ENCODE peak calls at places on chromosomes 11 and 22, in five cellular contexts. F is WTC11, J is endothelial cell of umbilical vein, G is HCT116, W is A549. M is an unnamed sample.
A peak's percentile ranks its signal among the peaks of the same experiment; 100 is the strongest.

GRCh38 chr11:18383388-18384156 is 10.8 kb upstream of the LDHA start:
- DNase-seq in J (peak; percentile 71), G (peak; percentile 84), W (peak; percentile 98), F (no peak), M (peak; percentile 92)

GRCh38 chr11:106956887-106957505 is 61.3 kb downstream of the GUCY1A2 start:
- DNase-seq in F (peak; percentile 65), W (no peak), G (no peak), J (no peak), M (peak; percentile 3)

GRCh38 chr11:113267536-113267935 is 46.8 kb upstream of the TTC12 start:
- DNase-seq in W (no peak), G (no peak), J (no peak), F (no peak), M (no peak)

GRCh38 chr11:73760066-73760679 is 701 bp downstream of the RAB6A start:
- DNase-seq in W (peak; percentile 48), J (peak; percentile 49), F (peak; percentile 46), G (no peak), M (peak; percentile 43)

GRCh38 chr22:22449819-22450218 is 58.7 kb downstream of the ZNF280B start:
- DNase-seq in G (no peak), W (no peak), F (no peak), J (no peak), M (no peak)

GRCh38 chr11:43419460-43419859 is 60.7 kb downstream of the TTC17 start:
- DNase-seq in G (peak; percentile 2), J (peak; percentile 59), F (no peak), W (peak; percentile 44), M (peak; percentile 48)

GRCh38 chr11:110296226-110297081 is at the start of gene RDX:
- DNase-seq in J (peak; percentile 78), W (peak; percentile 79), F (peak; percentile 83), G (peak; percentile 67), M (peak; percentile 87)

GRCh38 chr11:86408845-86409244 is 34.2 kb downstream of the CCDC81 start:
- DNase-seq in F (no peak), J (no peak), W (no peak), G (no peak), M (no peak)

GRCh38 chr11:30282289-30282631 is 40.6 kb upstream of the ARL14EP start:
- DNase-seq in W (no peak), G (no peak), F (no peak), J (no peak), M (no peak)

GRCh38 chr11:117300301-117300700 is 9.2 kb downstream of the BACE1-AS start:
- DNase-seq in G (no peak), W (no peak), J (no peak), F (peak; percentile 64), M (no peak)

GRCh38 chr22:49971232-49972162 is 10.9 kb downstream of the PIM3 start:
- DNase-seq in G (no peak), J (no peak), F (peak; percentile 44), W (peak; percentile 84), M (peak; percentile 57)

GRCh38 chr11:72834905-72835304 is 20.7 kb downstream of the ATG16L2 start:
- DNase-seq in G (no peak), J (no peak), W (no peak), F (no peak), M (peak; percentile 39)

GRCh38 chr11:65575568-65576231 is at the start of gene EHBP1L1:
- DNase-seq in G (no peak), F (no peak), J (peak; percentile 32), W (peak; percentile 64), M (peak; percentile 89)

GRCh38 chr11:113083571-113083970 is 122.4 kb downstream of the NCAM1 start:
- DNase-seq in W (no peak), J (no peak), F (no peak), G (no peak), M (no peak)

GRCh38 chr22:40560551-40560950 is 76.0 kb downstream of the MRTFA start:
- DNase-seq in F (no peak), J (peak; percentile 95), W (no peak), G (no peak), M (peak; percentile 22)

GRCh38 chr11:118623291-118623655 is 15.9 kb downstream of the PHLDB1 start:
- DNase-seq in F (no peak), W (peak; percentile 32), J (peak; percentile 28), G (no peak), M (no peak)

GRCh38 chr11:34851916-34852315 is 64.3 kb downstream of the APIP start:
- DNase-seq in G (no peak), F (no peak), J (no peak), W (no peak), M (no peak)

GRCh38 chr11:6027501-6027900 is 3.1 kb downstream of the OR56A1 start:
- DNase-seq in J (no peak), W (no peak), F (no peak), G (no peak), M (no peak)

GRCh38 chr11:69398529-69399492 is 82.7 kb upstream of the LINC01488 start:
- DNase-seq in W (no peak), G (no peak), J (no peak), F (peak; percentile 22), M (peak; percentile 73)

GRCh38 chr11:123371506-123372297 is 58.4 kb upstream of the GRAMD1B start:
- DNase-seq in G (no peak), F (no peak), J (no peak), W (no peak), M (no peak)

GRCh38 chr11:68962527-68963250 is 18.1 kb downstream of the MRGPRD start:
- DNase-seq in W (peak; percentile 18), G (no peak), F (no peak), J (no peak), M (no peak)

GRCh38 chr11:1520987-1521349 is 34.4 kb upstream of the MOB2 start:
- DNase-seq in J (no peak), W (no peak), G (no peak), F (no peak), M (peak; percentile 58)

GRCh38 chr11:45332486-45332934 is 46.4 kb upstream of the SYT13 start:
- DNase-seq in J (no peak), F (peak; percentile 53), W (peak; percentile 29), G (peak; percentile 29), M (peak; percentile 56)

GRCh38 chr22:21754523-21755128 is 19.0 kb upstream of the YPEL1 start:
- DNase-seq in F (no peak), G (no peak), W (no peak), J (no peak), M (peak; percentile 95)

GRCh38 chr11:32137263-32137662 is 46.4 kb downstream of the RCN1 start:
- DNase-seq in J (peak; percentile 81), F (no peak), G (peak; percentile 34), W (peak; percentile 70), M (no peak)

GRCh38 chr11:96339704-96340554 is 3.1 kb downstream of the MAML2 start:
- DNase-seq in W (no peak), F (no peak), G (no peak), J (no peak), M (no peak)

GRCh38 chr11:110529043-110529442 is 99.3 kb downstream of the FDX1 start:
- DNase-seq in W (peak; percentile 14), F (peak; percentile 42), G (peak; percentile 27), J (no peak), M (peak; percentile 46)

GRCh38 chr11:129418039-129418438 is 42.4 kb downstream of the BARX2 start:
- DNase-seq in W (no peak), G (no peak), J (no peak), F (no peak), M (no peak)
- TF ChIP-seq MAX in W (no peak), G (no peak), J (no peak), F (no peak), M (no peak)

GRCh38 chr11:120805960-120806555 is 217.8 kb upstream of the TBCEL start:
- DNase-seq in F (no peak), W (no peak), J (no peak), G (no peak), M (no peak)
- TF ChIP-seq MAX in F (no peak), W (no peak), J (no peak), G (no peak), M (no peak)

DNA sequence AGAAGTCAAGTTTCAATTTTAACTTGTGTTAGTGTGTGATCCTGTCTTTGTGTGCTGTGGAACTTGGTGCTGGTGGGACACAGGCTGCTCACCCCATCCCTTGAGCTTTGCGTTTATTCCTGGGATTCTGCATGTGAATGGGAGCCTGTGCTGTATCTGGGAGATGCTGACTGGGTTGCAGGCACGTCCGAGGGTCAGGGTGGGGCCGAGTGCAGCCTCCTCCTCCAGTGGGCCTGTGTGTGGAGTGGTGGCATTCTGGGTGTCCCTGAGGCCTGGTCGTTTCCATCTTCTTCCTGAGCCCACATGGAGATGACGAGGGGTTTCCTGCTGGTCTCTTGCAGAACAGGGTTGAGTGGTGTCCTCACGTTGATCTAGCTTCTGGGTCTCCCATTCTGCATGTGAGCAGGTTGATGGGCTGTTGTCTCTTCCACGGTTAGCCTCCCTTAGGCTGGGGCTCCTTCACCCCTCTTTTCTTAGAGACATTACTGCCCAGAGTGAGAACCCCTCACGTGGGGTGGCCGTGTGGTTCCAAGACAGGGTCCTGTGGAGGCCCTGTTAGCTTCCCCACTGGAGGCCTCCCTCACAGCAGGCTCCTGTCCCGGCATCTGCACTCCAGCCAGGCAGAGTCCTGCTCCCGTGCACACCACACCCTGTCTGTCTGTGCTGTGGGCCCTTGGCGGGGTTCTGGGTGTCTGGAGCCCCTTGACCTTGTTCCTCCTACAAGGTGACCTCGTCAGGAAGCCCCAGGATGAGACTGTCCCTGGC is 4.9 kb downstream of the PTDSS2 start:
- DNase-seq in G (no peak), F (no peak), W (no peak), J (no peak), M (no peak)
- TF ChIP-seq MAX in G (no peak), F (no peak), W (no peak), J (no peak), M (no peak)

GRCh38 chr22:18022851-18023250 is 1.5 kb downstream of the MICAL3 start:
- DNase-seq in G (no peak), J (no peak), F (no peak), W (no peak), M (no peak)

GRCh38 chr22:18024956-18025720 is 777 bp upstream of the MICAL3 start:
- DNase-seq in F (no peak), J (no peak), W (no peak), G (no peak), M (no peak)

GRCh38 chr22:18021431-18021830 is 2.9 kb downstream of the MICAL3 start:
- DNase-seq in J (no peak), G (no peak), W (no peak), F (no peak), M (no peak)

GRCh38 chr22:18024276-18024939 is at the start of gene MICAL3:
- DNase-seq in J (peak; percentile 64), G (peak; percentile 34), W (peak; percentile 61), F (peak; percentile 38), M (peak; percentile 69)

DNA sequence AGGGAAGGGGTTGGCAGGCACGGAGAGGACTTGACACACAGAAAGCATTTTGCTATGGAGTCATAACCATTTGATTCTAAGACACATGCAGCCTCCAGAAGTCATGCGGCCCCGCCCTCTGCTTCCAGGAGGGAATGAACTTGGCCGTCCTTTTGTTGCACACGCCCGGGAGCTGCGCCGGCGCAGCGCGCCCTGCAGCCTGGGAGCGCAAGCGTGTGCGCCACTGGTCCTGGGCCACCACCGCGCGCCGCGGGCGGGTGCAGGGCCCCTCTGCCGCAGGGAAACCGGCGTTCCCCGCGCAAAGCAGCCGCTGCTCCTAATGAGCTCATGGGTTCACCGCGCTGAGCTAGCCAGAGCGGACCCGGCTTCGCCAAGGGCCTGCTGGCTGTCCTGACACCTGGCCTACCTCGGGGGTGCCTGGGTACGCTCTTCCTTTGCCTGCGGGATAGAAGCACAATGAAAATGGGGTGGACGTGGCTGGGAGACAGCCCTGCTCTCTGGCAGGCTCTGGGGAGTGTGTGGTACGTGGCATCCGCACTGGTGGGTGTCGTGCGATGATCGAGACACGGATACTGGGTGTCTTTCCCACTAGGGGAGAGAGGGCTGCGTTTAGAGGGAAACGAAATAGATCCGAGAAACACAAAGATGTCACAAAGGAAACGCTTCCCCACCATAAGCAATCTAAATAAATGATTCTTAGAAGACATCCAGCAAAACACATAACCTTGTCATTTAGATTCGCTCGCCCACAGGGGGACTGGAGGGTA is 669 bp downstream of the MICAL3 start:
- DNase-seq in W (peak; percentile 83), F (peak; percentile 67), J (peak; percentile 69), G (peak; percentile 65), M (no peak)
- TF ChIP-seq MAX in W (peak; percentile 67), F (peak; percentile 38), J (no peak), G (peak; percentile 60), M (no peak)

GRCh38 chr11:23212829-23213228 is 352.6 kb upstream of the CCDC179 start:
- DNase-seq in W (no peak), F (no peak), G (no peak), J (no peak), M (no peak)
- TF ChIP-seq MAX in W (no peak), F (no peak), G (no peak), J (no peak), M (no peak)

M was measured in NB4.